ENCODE peak calls at places on chromosomes 2 and 18, in four cellular contexts. H is MM.1S, T is A549, Q is kidney. D is an unnamed sample. For H3K9me3, the result is how much of the 10 kb centered on the place peaks cover.

GRCh38 chr2:127347734-127348392 is 39.9 kb downstream of the MAP3K2 start:
- DNase-seq in T (no peak), Q (no peak), H (no peak), D (no peak)

GRCh38 chr2:215621389-215621788 is 185.5 kb upstream of the FN1 start:
- DNase-seq in H (no peak), T (no peak), Q (no peak), D (no peak)

GRCh38 chr2:224008702-224009261 is 30.3 kb downstream of the SERPINE2 start:
- DNase-seq in H (no peak), Q (no peak), T (no peak), D (no peak)

GRCh38 chr2:96393989-96394761 is 58.6 kb downstream of the NCAPH start:
- DNase-seq in Q (no peak), H (no peak), T (no peak), D (no peak)

GRCh38 chr2:68907923-68908253 is 36.7 kb upstream of the BMP10 start:
- DNase-seq in Q (no peak), H (peak), T (no peak), D (no peak)

GRCh38 chr2:53021285-53021684 is 746.3 kb upstream of the CHAC2 start:
- DNase-seq in Q (no peak), H (no peak), T (no peak), D (no peak)

GRCh38 chr18:77052297-77052645 is 80.3 kb downstream of the MBP start:
- DNase-seq in H (no peak), T (no peak), Q (no peak), D (no peak)

GRCh38 chr2:156038021-156038420 is 294.5 kb downstream of the NR4A2 start:
- DNase-seq in T (no peak), H (no peak), Q (no peak), D (no peak)

GRCh38 chr2:66874411-66874810 is 439.5 kb downstream of the MEIS1 start:
- DNase-seq in Q (no peak), T (no peak), H (no peak), D (no peak)

GRCh38 chr2:33477473-33478468 is 1.3 kb downstream of the RASGRP3 start:
- DNase-seq in H (peak), Q (no peak), T (no peak), D (no peak)

GRCh38 chr2:96946625-96947024 is 39.8 kb downstream of the FAM178B start:
- DNase-seq in H (no peak), T (no peak), Q (no peak), D (no peak)

GRCh38 chr2:70145851-70146739 is 44.7 kb downstream of the C2orf42 start:
- DNase-seq in T (no peak), H (no peak), Q (no peak), D (no peak)

GRCh38 chr2:199855812-199856211 is 4.8 kb upstream of the FTCDNL1 start:
- DNase-seq in H (no peak), T (no peak), Q (no peak), D (no peak)

DNA sequence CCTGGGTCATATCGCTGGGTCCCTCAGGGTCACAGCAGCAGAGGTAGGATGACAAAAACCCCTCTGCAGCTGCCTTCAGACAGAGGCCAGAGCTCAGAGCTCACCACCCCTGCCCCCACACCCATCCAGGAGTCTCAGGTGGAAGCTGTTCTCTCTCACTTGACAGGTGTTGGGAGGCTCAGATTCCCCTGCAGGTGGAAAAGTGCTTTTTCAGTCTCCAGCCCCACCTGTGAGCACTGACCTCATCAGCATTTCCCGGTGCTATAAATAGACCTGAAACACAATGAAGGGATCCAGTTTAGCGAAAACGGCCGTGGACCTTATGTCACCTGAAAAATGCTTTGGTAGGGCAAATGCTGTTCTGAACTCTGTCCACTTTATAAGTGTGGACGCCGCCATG is 254.9 kb downstream of the NDUFA10 start:
- DNase-seq in Q (no peak), T (no peak), H (peak), D (no peak)
- H3K9me3 ChIP-seq in Q (under half), T (under half), H (under half), D (under half)

GRCh38 chr2:16214391-16214790 is 274.0 kb downstream of the MYCN start:
- DNase-seq in Q (no peak), H (no peak), T (no peak), D (no peak)
- H3K9me3 ChIP-seq in Q (under half), H (under half), T (under half), D (under half)

GRCh38 chr2:100125641-100126040 is 16.7 kb downstream of the AFF3 start:
- DNase-seq in Q (no peak), T (no peak), H (no peak), D (no peak)

GRCh38 chr2:100121124-100121718 is 21.2 kb downstream of the AFF3 start:
- DNase-seq in Q (no peak), H (no peak), T (no peak), D (no peak)

GRCh38 chr2:100126897-100127401 is 15.4 kb downstream of the AFF3 start:
- DNase-seq in T (no peak), Q (no peak), H (no peak), D (no peak)

GRCh38 chr2:100126172-100126571 is 16.2 kb downstream of the AFF3 start:
- DNase-seq in T (no peak), H (no peak), Q (no peak), D (no peak)

DNA sequence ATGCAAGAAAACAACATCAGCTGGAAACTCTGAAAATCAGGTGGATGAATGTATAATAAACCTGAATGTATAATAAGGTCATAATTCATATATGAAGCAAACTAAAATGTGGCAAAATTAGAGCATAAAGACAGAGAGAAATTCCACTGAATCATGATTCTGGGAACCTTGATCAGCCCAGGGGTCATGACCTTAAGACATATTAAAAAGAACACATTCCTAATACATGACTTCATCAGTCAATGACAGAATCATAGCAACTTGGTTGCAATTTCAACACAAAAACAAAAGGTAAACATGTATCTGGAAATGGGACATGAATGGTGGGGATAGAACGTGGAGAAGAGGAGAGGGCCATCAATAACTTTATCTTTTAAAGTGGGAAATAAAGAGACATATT is 17.6 kb downstream of the AFF3 start:
- DNase-seq in Q (no peak), H (no peak), T (no peak), D (no peak)
- H3K9me3 ChIP-seq in Q (under half), H (under half), T (under half), D (under half)

DNA sequence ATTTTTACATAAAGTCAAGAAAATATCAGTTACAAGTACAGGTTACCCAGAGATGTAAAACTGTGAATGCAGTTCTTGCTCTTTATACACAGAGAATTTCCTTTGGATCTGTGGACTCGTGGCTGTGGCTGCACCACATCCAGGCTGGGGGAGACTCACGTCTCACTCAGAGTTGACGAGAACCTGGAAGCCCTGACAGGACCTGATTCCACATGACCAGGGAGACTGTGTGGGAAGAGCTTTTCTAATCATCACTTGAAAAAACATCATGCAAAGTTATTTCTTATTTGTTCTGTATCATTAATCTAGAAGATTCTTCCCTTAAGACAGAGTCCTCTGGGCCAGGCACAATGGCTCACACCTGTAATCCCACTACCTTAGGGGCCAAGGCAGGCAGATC is 1159.0 kb downstream of the RPIA start:
- DNase-seq in Q (no peak), T (no peak), H (no peak), D (no peak)
- H3K9me3 ChIP-seq in Q (under half), T (under half), H (under half), D (under half)

GRCh38 chr18:7846315-7846714 is 279.2 kb downstream of the PTPRM start:
- DNase-seq in T (no peak), Q (no peak), H (no peak), D (no peak)
- H3K9me3 ChIP-seq in T (under half), Q (under half), H (under half), D (under half)

GRCh38 chr2:185967335-185967734 is 228.7 kb downstream of the FSIP2 start:
- DNase-seq in T (no peak), Q (no peak), H (no peak), D (no peak)

GRCh38 chr2:185970148-185970852 is 231.7 kb downstream of the FSIP2 start:
- DNase-seq in Q (no peak), H (no peak), T (no peak), D (no peak)
- H3K9me3 ChIP-seq in Q (under half), H (under half), T (under half), D (under half)

GRCh38 chr2:240576436-240577205 is 8.3 kb downstream of the RNPEPL1 start:
- DNase-seq in H (no peak), T (no peak), Q (peak), D (no peak)
- H3K9me3 ChIP-seq in H (under half), T (under half), Q (under half), D (under half)

GRCh38 chr2:121977326-121977725 is 221.9 kb downstream of the TSN start:
- DNase-seq in H (no peak), T (no peak), Q (no peak), D (no peak)

GRCh38 chr2:121972203-121972602 is 216.8 kb downstream of the TSN start:
- DNase-seq in Q (no peak), T (no peak), H (no peak), D (no peak)

GRCh38 chr2:121974919-121975654 is 219.6 kb downstream of the TSN start:
- DNase-seq in T (peak), H (peak), Q (no peak), D (no peak)

GRCh38 chr2:121976912-121977311 is 221.5 kb downstream of the TSN start:
- DNase-seq in H (no peak), T (no peak), Q (no peak), D (no peak)
- H3K9me3 ChIP-seq in H (under half), T (under half), Q (under half), D (under half)